ENCODE peak calls at places on chromosomes 12 and 14, in four cellular contexts. R is lower leg skin, Y is heart left ventricle, Q is tibial nerve. N is an unnamed sample.
A peak's percentile ranks its signal among the peaks of the same experiment; 100 is the strongest.

GRCh38 chr14:67245104-67245503 is 3.9 kb downstream of the PALS1 start:
- DNase-seq in Q (no peak), Y (no peak), R (no peak), N (no peak)

GRCh38 chr12:47778842-47779241 is 5.8 kb downstream of the SLC48A1 start:
- DNase-seq in Y (peak; percentile 54), Q (no peak), R (no peak), N (no peak)

GRCh38 chr12:6363330-6364036 is 11.9 kb downstream of the SCNN1A start:
- DNase-seq in Y (peak; percentile 87), Q (no peak), R (peak; percentile 70), N (peak; percentile 86)

GRCh38 chr14:60509438-60510253 is 700 bp downstream of the SIX6 start:
- DNase-seq in Q (no peak), R (no peak), Y (no peak), N (no peak)

GRCh38 chr14:37114039-37114438 is 58.4 kb downstream of the SLC25A21 start:
- DNase-seq in Y (no peak), Q (no peak), R (no peak), N (no peak)

GRCh38 chr14:73763396-73763795 is 49.2 kb upstream of the PNMA1 start:
- DNase-seq in Y (no peak), R (no peak), Q (no peak), N (peak; percentile 72)

GRCh38 chr12:122406701-122407154 is 15.7 kb downstream of the CLIP1 start:
- DNase-seq in R (no peak), Q (no peak), Y (no peak), N (no peak)

GRCh38 chr14:68819260-68819691 is 26.4 kb upstream of the ZFP36L1 start:
- DNase-seq in R (no peak), Q (no peak), Y (no peak), N (peak; percentile 73)

GRCh38 chr12:68850390-68850789 is 42.4 kb downstream of the MDM2 start:
- DNase-seq in R (no peak), Y (no peak), Q (no peak), N (no peak)

GRCh38 chr12:65106948-65107347 is 14.2 kb downstream of the WIF1 start:
- DNase-seq in Q (no peak), Y (no peak), R (no peak), N (no peak)

GRCh38 chr12:132740652-132741051 is 21.0 kb downstream of the ANKLE2 start:
- DNase-seq in Q (no peak), Y (no peak), R (no peak), N (no peak)

GRCh38 chr14:23055621-23056256 is 1.6 kb downstream of the CDH24 start:
- DNase-seq in R (no peak), Y (no peak), Q (no peak), N (no peak)

GRCh38 chr12:39887824-39888223 is 218.1 kb downstream of the SLC2A13 start:
- DNase-seq in R (no peak), Q (no peak), Y (no peak), N (no peak)

GRCh38 chr14:99941211-99941610 is 124.0 kb upstream of the EVL start:
- DNase-seq in R (no peak), Y (no peak), Q (no peak), N (no peak)

GRCh38 chr12:91432079-91432478 is 249.5 kb upstream of the DCN start:
- DNase-seq in R (no peak), Y (no peak), Q (peak; percentile 19), N (no peak)

GRCh38 chr12:19026035-19026434 is 103.5 kb upstream of the PLEKHA5 start:
- DNase-seq in Y (no peak), R (no peak), Q (no peak), N (no peak)

GRCh38 chr14:79916281-79916680 is 295.0 kb downstream of the DIO2 start:
- DNase-seq in Q (no peak), R (no peak), Y (no peak), N (no peak)

GRCh38 chr14:97107070-97107469 is 309.9 kb downstream of the VRK1 start:
- DNase-seq in R (no peak), Y (no peak), Q (no peak), N (no peak)

GRCh38 chr14:24310666-24311604 is at the start of gene LTB4R:
- DNase-seq in Q (no peak), Y (peak; percentile 91), R (no peak), N (peak; percentile 88)
- TF ChIP-seq CTCF in Q (peak; percentile 22), Y (peak; percentile 10), R (no peak), N (peak; percentile 48)

GRCh38 chr12:67269632-67270578 is 747 bp downstream of the CAND1 start:
- DNase-seq in Y (peak; percentile 72), Q (peak; percentile 22), R (no peak), N (peak; percentile 62)
- TF ChIP-seq POLR2A in Y (no peak), Q (no peak), R (no peak), N (peak; percentile 67)

DNA sequence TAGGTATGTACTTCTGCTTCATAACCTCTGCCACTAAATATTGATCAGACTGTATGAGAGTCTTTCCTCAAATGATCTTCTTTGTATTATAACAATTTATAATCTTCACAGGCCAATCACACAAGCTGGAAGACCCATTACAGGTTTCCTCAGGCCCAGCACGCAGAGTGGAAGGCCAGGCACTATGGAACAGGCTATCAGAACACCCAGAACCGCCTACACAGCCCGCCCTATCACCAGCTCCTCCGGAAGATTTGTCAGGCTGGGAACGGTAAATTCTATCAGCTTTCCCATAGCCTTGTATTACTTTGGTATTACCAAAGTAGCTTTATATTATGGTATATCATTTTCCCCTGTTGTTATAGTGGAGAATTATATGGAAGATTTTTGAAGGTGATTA is 16.5 kb downstream of the TTC8 start:
- DNase-seq in Q (no peak), R (no peak), Y (no peak), N (no peak)
- H3K4me3 ChIP-seq in Q (no peak overlapping the region), R (no peak overlapping the region), Y (no peak overlapping the region), N (no peak overlapping the region)

DNA sequence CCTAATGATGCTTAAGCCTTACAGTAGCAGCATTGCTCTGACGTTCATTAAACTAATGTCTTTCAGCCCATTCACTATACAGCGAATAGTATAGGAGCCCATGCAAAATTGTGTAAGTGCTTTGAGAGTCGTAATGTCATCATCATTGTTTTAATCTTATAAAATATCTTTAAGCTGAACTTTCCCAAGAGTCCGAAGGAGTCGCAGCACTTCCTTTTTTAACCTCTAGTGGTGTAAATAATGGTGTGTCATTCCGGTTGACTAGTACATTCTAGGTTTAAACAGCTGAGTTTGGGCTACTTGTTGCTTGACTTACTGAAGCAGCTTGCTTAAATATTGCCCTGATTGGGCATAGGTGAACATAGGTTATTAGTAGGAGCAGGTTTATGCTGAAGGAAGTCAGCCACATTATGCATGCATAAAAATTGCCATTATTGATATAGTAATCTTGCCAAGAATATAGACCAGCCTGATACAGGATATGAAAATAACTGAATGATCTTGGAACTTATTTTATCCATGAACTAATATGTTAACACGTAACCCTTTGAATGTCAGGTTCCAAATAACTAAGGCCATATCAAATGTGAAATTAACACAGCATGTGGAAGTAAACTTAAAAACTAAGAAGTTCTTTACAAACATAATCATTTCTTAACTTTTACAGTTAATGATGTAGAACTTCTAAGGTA is 2.6 kb downstream of the WNK1 start:
- DNase-seq in Q (no peak), Y (no peak), R (no peak), N (no peak)
- TF ChIP-seq CTCF in Q (peak; percentile 34), Y (peak; percentile 35), R (no peak), N (peak; percentile 37)

GRCh38 chr12:108097160-108097911 is 31.8 kb upstream of the WSCD2 start:
- DNase-seq in R (peak; percentile 65), Q (peak; percentile 49), Y (no peak), N (no peak)
- TF ChIP-seq POLR2A in R (no peak), Q (no peak), Y (no peak), N (no peak)

GRCh38 chr12:52278530-52278929 is 4.1 kb downstream of the KRT86 start:
- DNase-seq in R (no peak), Q (no peak), Y (no peak), N (no peak)
- H3K4me3 ChIP-seq in R (no peak overlapping the region), Q (peak overlapping the region; percentile 13), Y (no peak overlapping the region), N (no peak overlapping the region)

DNA sequence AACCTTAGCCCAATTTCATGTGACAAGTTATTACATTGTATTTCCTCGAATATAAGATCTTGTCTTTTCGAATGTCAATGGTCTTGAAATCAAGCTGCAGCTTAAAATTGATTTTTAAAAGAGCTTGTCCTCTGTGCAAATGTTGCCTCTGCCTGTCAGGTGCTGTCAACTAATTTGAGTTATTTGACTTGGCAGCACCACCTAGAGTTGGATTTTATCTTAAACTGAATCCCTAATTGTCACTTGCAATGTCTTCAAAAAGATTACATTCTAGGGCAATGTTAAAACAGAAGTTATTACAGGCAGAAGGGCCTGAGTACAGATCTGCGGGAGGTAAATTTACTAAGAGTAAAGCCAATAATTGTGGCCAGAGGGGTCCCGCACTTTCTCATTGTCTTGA is 26.2 kb upstream of the TUNAR start:
- DNase-seq in Q (no peak), Y (no peak), R (no peak), N (no peak)
- TF ChIP-seq CTCF in Q (no peak), Y (no peak), R (no peak), N (no peak)

DNA sequence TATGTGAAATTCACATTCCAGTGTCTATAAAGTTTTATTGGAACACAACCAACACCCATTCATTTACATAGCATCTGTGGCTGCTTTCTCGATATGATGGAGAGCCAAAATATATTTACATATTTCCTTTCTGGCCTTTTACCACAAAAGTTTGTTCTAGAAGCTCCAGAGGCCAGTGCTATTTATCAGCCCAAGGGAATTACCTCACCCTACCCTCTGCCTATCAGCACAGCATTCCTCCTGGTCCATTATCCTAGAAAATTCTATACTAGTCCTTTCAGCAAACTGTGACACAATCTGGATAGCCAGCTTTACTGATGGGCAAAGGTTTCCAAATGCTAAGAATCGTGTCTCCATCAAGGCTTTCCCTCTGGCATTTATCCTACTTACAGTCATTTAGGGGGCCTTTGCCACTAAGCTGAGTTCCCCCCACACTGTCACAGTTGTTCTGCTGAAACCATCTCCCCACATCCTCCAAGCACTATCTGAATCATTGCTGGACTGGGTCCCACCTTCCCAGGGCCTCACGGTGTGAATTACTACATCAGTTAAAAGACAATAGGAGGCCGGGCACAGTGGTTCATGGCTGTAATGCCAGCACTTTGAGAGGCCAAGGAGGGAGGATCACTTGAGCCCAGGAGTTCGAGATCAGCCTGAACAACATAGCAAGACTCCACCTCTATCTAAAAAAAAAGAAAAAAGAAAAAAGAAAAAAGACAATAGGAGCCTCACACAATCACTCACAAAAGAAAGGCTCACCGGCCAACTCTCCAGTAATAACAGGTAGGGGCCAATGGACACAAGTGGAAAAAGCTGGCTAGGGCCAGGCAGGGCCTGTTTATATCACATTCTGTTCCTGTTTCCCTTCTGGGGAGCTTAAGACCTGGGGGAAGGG is 12.1 kb downstream of the SYNE3 start:
- DNase-seq in Q (no peak), Y (no peak), R (no peak), N (no peak)
- TF ChIP-seq POLR2A in Q (no peak), Y (no peak), R (no peak), N (no peak)

GRCh38 chr12:62606654-62607053 is 140.0 kb downstream of the MON2 start:
- DNase-seq in Y (no peak), R (no peak), Q (no peak), N (no peak)

GRCh38 chr12:62604373-62604772 is 137.7 kb downstream of the MON2 start:
- DNase-seq in Q (no peak), Y (no peak), R (no peak), N (no peak)

GRCh38 chr12:62604856-62605255 is 138.2 kb downstream of the MON2 start:
- DNase-seq in Q (no peak), R (no peak), Y (no peak), N (no peak)

GRCh38 chr12:62603811-62604098 is 137.1 kb downstream of the MON2 start:
- DNase-seq in Y (no peak), Q (no peak), R (no peak), N (no peak)

GRCh38 chr12:62605972-62606371 is 139.3 kb downstream of the MON2 start:
- DNase-seq in Q (no peak), Y (no peak), R (no peak), N (no peak)
- H3K4me3 ChIP-seq in Q (no peak overlapping the region), Y (no peak overlapping the region), R (no peak overlapping the region), N (no peak overlapping the region)